ENCODE peak calls at places on chromosome 13, in five cellular contexts. S is brain microvascular endothelial cell, F is choroid plexus epithelial cell, E is lower leg skin, O is AG10803. L is an unnamed sample.

GRCh38 chr13:43232866-43233265 is 209.5 kb downstream of the DNAJC15 start:
- DNase-seq in S (peak; percentile 33), F (peak; percentile 79), O (peak; percentile 91), E (no peak), L (peak; percentile 96)

GRCh38 chr13:20126460-20127262 is 34.2 kb downstream of the GJA3 start:
- DNase-seq in F (no peak), S (no peak), E (no peak), O (no peak), L (no peak)

GRCh38 chr13:44249439-44249838 is 124.2 kb upstream of the SERP2 start:
- DNase-seq in S (no peak), E (peak; percentile 46), O (peak; percentile 83), F (peak; percentile 87), L (peak; percentile 85)

GRCh38 chr13:49214917-49215376 is 5.2 kb upstream of the MLNR start:
- DNase-seq in O (no peak), E (peak; percentile 37), F (peak; percentile 22), S (no peak), L (no peak)

GRCh38 chr13:27000686-27001085 is 170.9 kb downstream of the USP12 start:
- DNase-seq in F (no peak), E (no peak), O (no peak), S (no peak), L (no peak)

GRCh38 chr13:44191504-44192171 is 182.0 kb upstream of the SERP2 start:
- DNase-seq in F (peak; percentile 93), E (peak; percentile 69), O (peak; percentile 89), S (peak; percentile 68), L (peak; percentile 93)

GRCh38 chr13:32669030-32669646 is 82.9 kb downstream of the PDS5B start:
- DNase-seq in E (no peak), F (peak; percentile 81), O (peak; percentile 61), S (peak; percentile 22), L (peak; percentile 68)

GRCh38 chr13:41543664-41544300 is 86.4 kb downstream of the RGCC start:
- DNase-seq in E (no peak), S (no peak), F (no peak), O (no peak), L (no peak)

GRCh38 chr13:42218576-42218975 is 53.4 kb upstream of the AKAP11 start:
- DNase-seq in S (no peak), O (peak; percentile 11), E (no peak), F (no peak), L (no peak)

GRCh38 chr13:30744056-30744684 is 8.8 kb downstream of the ALOX5AP start:
- DNase-seq in F (peak; percentile 57), E (no peak), S (peak; percentile 65), O (no peak), L (peak; percentile 58)

GRCh38 chr13:62293081-62293480 is 877.4 kb upstream of the PCDH20 start:
- DNase-seq in S (no peak), E (peak; percentile 15), O (no peak), F (peak; percentile 3), L (peak; percentile 58)

GRCh38 chr13:40428354-40428753 is 238.1 kb downstream of the FOXO1 start:
- DNase-seq in O (no peak), F (no peak), S (no peak), E (no peak), L (no peak)

GRCh38 chr13:32334676-32335075 is 19.4 kb downstream of the BRCA2 start:
- DNase-seq in E (no peak), S (no peak), F (no peak), O (peak; percentile 54), L (peak; percentile 6)

GRCh38 chr13:99086149-99086868 is 108.4 kb upstream of the DOCK9 start:
- DNase-seq in S (peak; percentile 32), O (peak; percentile 41), E (no peak), F (peak; percentile 36), L (peak; percentile 51)

DNA sequence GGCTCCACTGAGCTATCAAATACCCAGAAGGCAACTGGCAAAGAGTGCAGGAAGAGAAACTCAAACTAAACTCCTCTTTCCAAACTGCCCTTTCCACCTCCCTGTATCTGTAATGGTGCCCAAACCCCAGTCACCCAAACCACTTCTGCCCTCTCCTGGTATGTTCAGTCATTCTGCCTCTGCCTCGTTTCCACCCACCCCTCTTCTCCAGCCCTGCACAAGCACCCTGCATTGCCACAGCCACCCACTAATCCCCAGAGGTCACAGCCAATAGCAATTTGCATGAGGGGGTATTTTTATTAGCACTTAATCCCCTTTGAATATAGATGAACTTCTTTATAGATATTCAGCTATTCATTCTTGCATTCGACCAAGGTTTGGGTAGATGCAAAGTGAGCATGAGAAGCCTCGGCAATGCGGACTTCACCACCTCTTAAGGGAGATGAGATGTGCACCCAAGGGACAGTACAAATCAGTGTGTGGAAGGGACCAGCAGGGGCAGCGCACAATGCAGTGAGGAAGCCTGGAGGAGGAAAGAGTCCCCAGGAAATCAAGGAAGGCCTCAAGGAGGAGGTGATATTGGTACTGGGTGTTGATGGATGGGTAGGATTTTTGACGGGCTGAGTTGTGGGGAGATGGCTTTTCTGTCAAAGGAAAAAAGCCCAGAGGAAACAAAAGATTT is 12.4 kb downstream of the TMEM272 start:
- DNase-seq in E (no peak), S (no peak), F (peak; percentile 54), O (peak; percentile 35), L (peak; percentile 31)
- TF ChIP-seq CTCF in E (no peak), S (peak; percentile 60), F (peak; percentile 63), O (peak; percentile 51), L (peak; percentile 30)

GRCh38 chr13:83881031-83881727 is 1.1 kb downstream of the SLITRK1 start:
- DNase-seq in S (no peak), E (no peak), F (no peak), O (no peak), L (no peak)
- H3K4me3 ChIP-seq in S (peak overlapping the region; percentile 47), E (no peak overlapping the region), F (peak overlapping the region; percentile 23), O (peak overlapping the region; percentile 47), L (no peak overlapping the region)

GRCh38 chr13:113969973-113970611 is 3.8 kb downstream of the C13orf46 start:
- DNase-seq in O (no peak), S (no peak), E (no peak), F (no peak), L (no peak)

GRCh38 chr13:113967206-113967720 is 6.6 kb downstream of the C13orf46 start:
- DNase-seq in S (no peak), O (no peak), E (no peak), F (no peak), L (no peak)

GRCh38 chr13:113967729-113968462 is 6.0 kb downstream of the C13orf46 start:
- DNase-seq in E (no peak), S (no peak), F (no peak), O (no peak), L (no peak)

GRCh38 chr13:113969311-113969972 is 4.4 kb downstream of the C13orf46 start:
- DNase-seq in O (no peak), F (no peak), S (no peak), E (no peak), L (no peak)

DNA sequence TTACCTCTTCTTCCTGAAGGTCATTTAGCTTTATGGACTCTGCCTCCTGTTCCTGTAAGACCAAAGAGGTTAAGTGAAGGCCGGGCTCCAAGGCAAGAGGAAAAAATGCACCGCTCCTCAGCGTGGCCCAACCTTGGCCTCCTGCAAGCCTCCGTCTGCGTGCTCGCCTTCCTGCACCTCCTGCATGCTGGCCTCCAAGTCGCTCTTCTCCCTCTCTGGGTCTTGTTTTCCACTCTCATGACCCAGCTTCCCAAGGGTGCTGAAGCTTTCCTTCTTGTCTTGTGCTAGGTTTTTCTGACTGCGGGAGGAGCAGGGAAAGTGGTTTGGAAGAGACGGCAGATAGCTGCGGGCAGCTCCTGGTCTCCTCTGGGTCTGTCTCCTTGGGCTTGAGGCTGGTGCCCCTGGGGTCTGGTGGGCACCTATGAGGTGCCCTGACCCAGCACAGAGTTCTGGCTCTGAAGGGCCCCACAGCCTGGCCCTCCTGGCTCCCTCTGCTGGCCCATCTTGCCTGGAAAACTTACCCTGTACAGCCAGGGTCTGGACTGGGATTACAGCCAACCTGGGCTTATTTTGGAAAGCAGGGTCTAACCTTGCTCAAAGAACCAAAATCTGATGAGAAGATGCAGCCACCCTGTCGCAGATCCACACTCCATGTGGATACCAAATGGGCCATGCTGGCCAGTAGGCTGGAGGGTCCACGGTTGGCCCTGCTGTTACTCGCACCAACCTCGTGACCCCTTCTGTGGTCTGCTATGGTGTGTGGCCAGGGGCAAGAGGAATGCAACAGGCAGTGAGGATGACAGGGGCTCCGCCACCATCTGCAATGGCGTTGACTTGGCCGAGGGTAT is 5.2 kb downstream of the C13orf46 start:
- DNase-seq in E (no peak), F (no peak), O (no peak), S (no peak), L (no peak)
- TF ChIP-seq CTCF in E (no peak), F (peak; percentile 22), O (no peak), S (peak; percentile 22), L (no peak)

GRCh38 chr13:109782823-109783411 is 3.5 kb downstream of the IRS2 start:
- DNase-seq in S (no peak), O (no peak), F (no peak), E (no peak), L (no peak)
- H3K4me3 ChIP-seq in S (no peak overlapping the region), O (no peak overlapping the region), F (peak overlapping the region; percentile 65), E (no peak overlapping the region), L (no peak overlapping the region)